ENCODE peak calls at places on chromosomes 7 and 10, in five cellular contexts. Y is fibroblast of pulmonary artery, I is AG10803, O is cardiac muscle cell, Q is PC-9. T is an unnamed sample.

GRCh38 chr10:97042081-97042480 is 143.7 kb downstream of the SLIT1 start:
- DNase-seq in Y (no peak), Q (no peak), I (no peak), O (no peak), T (no peak)

GRCh38 chr10:100186253-100186780 is 488 bp upstream of the ERLIN1 start:
- DNase-seq in O (peak), Y (peak), Q (no peak), I (peak), T (no peak)

GRCh38 chr7:15015545-15016314 is 113.2 kb upstream of the DGKB start:
- DNase-seq in Y (peak), Q (peak), I (peak), O (peak), T (peak)

GRCh38 chr7:69781412-69781846 is 183.2 kb downstream of the AUTS2 start:
- DNase-seq in O (no peak), Q (no peak), I (peak), Y (peak), T (peak)

GRCh38 chr7:81299272-81299671 is 380.4 kb upstream of the SEMA3C start:
- DNase-seq in O (peak), Q (peak), I (peak), Y (peak), T (peak)

GRCh38 chr7:158442260-158442659 is 145.4 kb downstream of the PTPRN2 start:
- DNase-seq in I (no peak), O (no peak), Q (peak), Y (no peak), T (no peak)

GRCh38 chr7:11171569-11172192 is 198.0 kb downstream of the PHF14 start:
- DNase-seq in Y (no peak), O (no peak), I (no peak), Q (no peak), T (no peak)

GRCh38 chr10:78301481-78301880 is 267.8 kb downstream of the RPS24 start:
- DNase-seq in I (no peak), Y (no peak), O (no peak), Q (no peak), T (no peak)

GRCh38 chr10:7649673-7650330 is 17.0 kb downstream of the ITIH5 start:
- DNase-seq in I (peak), Q (no peak), O (no peak), Y (no peak), T (no peak)

GRCh38 chr7:148687555-148687954 is 11.1 kb upstream of the CUL1 start:
- DNase-seq in O (no peak), I (no peak), Q (no peak), Y (peak), T (peak)

GRCh38 chr10:6195376-6195775 is 7.4 kb upstream of the PFKFB3 start:
- DNase-seq in I (peak), Q (no peak), O (no peak), Y (peak), T (peak)

GRCh38 chr10:96789571-96790108 is 42.5 kb upstream of the LCOR start:
- DNase-seq in O (no peak), Q (no peak), I (no peak), Y (no peak), T (peak)

GRCh38 chr10:36021096-36021495 is 379.0 kb upstream of the FZD8 start:
- DNase-seq in I (no peak), O (no peak), Y (no peak), Q (no peak), T (no peak)

GRCh38 chr10:77746313-77746712 is 108.7 kb upstream of the KCNMA1 start:
- DNase-seq in I (peak), O (no peak), Q (no peak), Y (peak), T (peak)

GRCh38 chr7:116177009-116177408 is 33.3 kb upstream of the TES start:
- DNase-seq in O (no peak), I (peak), Y (peak), Q (peak), T (peak)

GRCh38 chr7:7576344-7576743 is 9.7 kb downstream of the MIOS start:
- DNase-seq in Q (no peak), I (no peak), Y (no peak), O (no peak), T (no peak)

GRCh38 chr7:87110778-87111177 is 41.5 kb upstream of the DMTF1 start:
- DNase-seq in O (no peak), Y (peak), Q (peak), I (no peak), T (peak)

GRCh38 chr10:89373916-89374711 is 3.7 kb upstream of the IFIT1B start:
- DNase-seq in Y (peak), I (peak), Q (peak), O (no peak), T (peak)

GRCh38 chr7:87886875-87887274 is 10.6 kb downstream of the DBF4 start:
- DNase-seq in O (peak), I (peak), Q (peak), Y (peak), T (peak)

GRCh38 chr10:132446661-132447445 is 49.9 kb downstream of the PWWP2B start:
- DNase-seq in Y (peak), O (peak), Q (peak), I (peak), T (no peak)

GRCh38 chr10:110076559-110077318 is 69.0 kb downstream of the ADD3 start:
- DNase-seq in O (no peak), I (peak), Q (peak), Y (peak), T (peak)

GRCh38 chr10:51156913-51157312 is 82.6 kb downstream of the PRKG1 start:
- DNase-seq in Q (no peak), I (peak), O (no peak), Y (peak), T (peak)

GRCh38 chr10:76550806-76551205 is 1086.8 kb downstream of the KCNMA1 start:
- DNase-seq in Y (peak), Q (no peak), O (peak), I (peak), T (peak)

GRCh38 chr10:31590023-31590800 is 271.2 kb downstream of the ZEB1 start:
- DNase-seq in Y (peak), O (no peak), Q (no peak), I (peak), T (no peak)

GRCh38 chr7:68146970-68147369 is 1150.3 kb downstream of the TYW1 start:
- DNase-seq in I (no peak), O (no peak), Y (no peak), Q (no peak), T (no peak)

GRCh38 chr7:36775673-36776072 is 51.4 kb upstream of the AOAH start:
- DNase-seq in I (no peak), O (no peak), Y (no peak), Q (peak), T (no peak)

GRCh38 chr10:57015187-57015586 is 654.1 kb upstream of the ZWINT start:
- DNase-seq in O (no peak), I (no peak), Y (no peak), Q (no peak), T (no peak)

GRCh38 chr7:25117226-25118047 is 7.6 kb downstream of the CYCS start:
- DNase-seq in Q (no peak), Y (no peak), I (no peak), O (no peak), T (no peak)

GRCh38 chr10:100743626-100744135 is 1.7 kb upstream of the PAX2 start:
- DNase-seq in O (peak), Y (peak), I (peak), Q (no peak), T (no peak)

GRCh38 chr10:120085386-120085785 is 192.9 kb downstream of the SEC23IP start:
- DNase-seq in Q (no peak), Y (no peak), O (no peak), I (no peak), T (no peak)

GRCh38 chr7:16367115-16367514 is 54.2 kb downstream of the CRPPA start:
- DNase-seq in I (no peak), Q (no peak), O (no peak), Y (no peak), T (no peak)

GRCh38 chr10:69499726-69500689 is 48.7 kb downstream of the TSPAN15 start:
- DNase-seq in O (no peak), Y (no peak), I (no peak), Q (no peak), T (no peak)

GRCh38 chr10:60728056-60728455 is 50.2 kb upstream of the CDK1 start:
- DNase-seq in Y (no peak), O (no peak), Q (no peak), I (no peak), T (no peak)

GRCh38 chr7:116610721-116611120 is 61.3 kb upstream of the MET start:
- DNase-seq in I (no peak), Y (no peak), Q (no peak), O (no peak), T (no peak)

GRCh38 chr10:103890194-103890658 is 27.8 kb downstream of the STN1 start:
- DNase-seq in Y (peak), O (no peak), I (no peak), Q (peak), T (no peak)

GRCh38 chr10:79220296-79220695 is 127.0 kb upstream of the PPIF start:
- DNase-seq in Q (no peak), Y (no peak), O (peak), I (no peak), T (no peak)

GRCh38 chr10:29728541-29729049 is 93.8 kb upstream of the SVIL start:
- DNase-seq in Y (no peak), O (peak), I (no peak), Q (no peak), T (no peak)
- H3K4me3 ChIP-seq in Y (no peak), O (no peak), I (no peak), Q (no peak), T (no peak)

GRCh38 chr7:98619450-98620321 is 2.6 kb downstream of the NPTX2 start:
- DNase-seq in I (peak), Y (peak), Q (no peak), O (no peak), T (peak)

GRCh38 chr7:98616381-98617050 is 569 bp upstream of the NPTX2 start:
- DNase-seq in O (no peak), Y (no peak), Q (no peak), I (no peak), T (no peak)

GRCh38 chr7:98617960-98618418 is 904 bp downstream of the NPTX2 start:
- DNase-seq in Q (no peak), Y (no peak), I (no peak), O (no peak), T (no peak)

GRCh38 chr7:98618786-98619185 is 1.7 kb downstream of the NPTX2 start:
- DNase-seq in Q (no peak), I (peak), O (no peak), Y (no peak), T (no peak)

DNA sequence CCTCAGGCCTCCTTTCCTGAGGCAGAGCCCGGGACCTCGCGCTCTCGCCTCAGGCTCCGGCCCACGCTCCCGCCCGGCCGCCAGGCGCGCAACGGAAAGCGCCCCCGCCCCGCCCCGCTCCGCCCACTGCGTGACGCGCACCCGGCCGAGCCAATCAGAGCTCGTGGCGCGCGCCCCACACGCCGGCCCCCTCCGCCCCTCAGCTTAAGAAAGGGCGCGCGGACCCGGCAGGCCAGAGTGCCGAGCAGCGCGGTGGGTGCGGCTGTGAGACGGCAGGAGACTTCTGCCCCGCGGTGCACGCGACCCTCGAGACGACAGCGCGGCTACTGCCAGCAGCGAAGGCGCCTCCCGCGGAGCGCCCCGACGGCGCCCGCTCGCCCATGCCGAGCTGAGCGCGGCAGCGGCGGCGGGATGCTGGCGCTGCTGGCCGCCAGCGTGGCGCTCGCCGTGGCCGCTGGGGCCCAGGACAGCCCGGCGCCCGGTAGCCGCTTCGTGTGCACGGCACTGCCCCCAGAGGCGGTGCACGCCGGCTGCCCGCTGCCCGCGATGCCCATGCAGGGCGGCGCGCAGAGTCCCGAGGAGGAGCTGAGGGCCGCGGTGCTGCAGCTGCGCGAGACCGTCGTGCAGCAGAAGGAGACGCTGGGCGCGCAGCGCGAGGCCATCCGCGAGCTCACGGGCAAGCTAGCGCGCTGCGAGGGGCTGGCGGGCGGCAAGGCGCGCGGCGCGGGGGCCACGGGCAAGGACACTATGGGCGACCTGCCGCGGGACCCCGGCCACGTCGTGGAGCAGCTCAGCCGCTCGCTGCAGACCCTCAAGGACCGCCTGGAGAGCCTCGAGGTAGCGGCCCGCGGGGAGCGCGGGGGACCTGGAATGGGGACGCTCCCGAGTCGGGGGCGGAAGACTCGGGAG is at the start of gene NPTX2:
- DNase-seq in O (peak), Y (peak), Q (no peak), I (peak), T (no peak)
- TF ChIP-seq CTCF in O (no peak), Y (no peak), Q (no peak), I (no peak), T (no peak)

GRCh38 chr10:15651175-15651574 is 68.5 kb downstream of the ITGA8 start:
- DNase-seq in O (no peak), I (no peak), Q (no peak), Y (no peak), T (no peak)
- H3K4me3 ChIP-seq in O (no peak), I (no peak), Q (no peak), Y (no peak), T (no peak)

GRCh38 chr7:28157826-28158416 is 22.7 kb downstream of the JAZF1 start:
- DNase-seq in O (no peak), I (no peak), Y (peak), Q (no peak), T (no peak)
- TF ChIP-seq CTCF in O (no peak), I (no peak), Y (peak), Q (no peak), T (no peak)

GRCh38 chr7:76267107-76267834 is 35.2 kb upstream of the HSPB1 start:
- DNase-seq in O (peak), I (no peak), Y (no peak), Q (no peak), T (no peak)
- H3K4me3 ChIP-seq in O (peak), I (no peak), Y (peak), Q (no peak), T (no peak)

DNA sequence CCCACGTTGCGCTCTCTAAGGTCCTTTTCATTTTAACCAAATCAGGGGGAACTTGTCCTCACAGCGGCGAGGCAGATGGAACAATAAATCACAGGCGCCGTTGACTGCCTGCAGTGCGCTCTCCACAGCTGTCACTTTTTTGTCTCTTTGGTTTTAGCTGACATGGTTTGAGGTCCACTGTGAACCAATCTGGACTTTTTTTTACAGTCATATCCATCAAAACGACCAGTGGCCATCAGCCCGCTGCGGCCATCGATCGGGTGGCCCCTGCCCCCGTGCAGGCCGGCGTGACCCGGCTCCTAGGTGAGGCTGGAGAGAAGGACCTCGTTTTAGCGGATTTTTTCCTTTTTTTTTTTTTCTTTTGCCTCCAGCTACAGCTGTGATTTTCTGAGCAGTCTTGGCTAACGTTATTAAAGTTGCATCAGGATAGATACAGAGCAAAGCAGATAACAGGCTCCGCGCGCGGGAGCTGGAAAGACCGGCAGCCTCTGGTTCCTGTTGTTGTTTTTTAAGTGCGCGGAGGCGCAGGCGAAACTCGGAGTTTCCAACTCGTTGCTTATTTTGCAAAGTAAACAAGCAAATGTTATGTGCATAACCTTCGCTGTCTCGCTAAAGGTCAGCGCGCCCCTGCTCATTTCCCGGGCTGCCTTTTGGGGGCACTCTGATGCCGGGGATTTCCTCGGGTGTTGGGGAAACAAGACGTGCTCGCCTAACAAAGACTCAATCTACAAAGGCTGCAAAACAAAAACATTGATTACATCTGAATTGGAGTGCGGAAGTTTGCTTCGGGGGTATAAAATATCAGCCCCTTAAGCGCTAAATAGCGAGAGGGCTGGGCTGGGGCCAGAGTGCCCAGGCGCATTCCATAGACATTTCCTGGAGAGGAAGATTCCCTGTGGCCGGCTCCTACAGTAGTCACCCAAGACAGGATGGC is 414.9 kb upstream of the MKI67 start:
- DNase-seq in Q (no peak), Y (no peak), I (no peak), O (peak), T (no peak)
- TF ChIP-seq CTCF in Q (no peak), Y (no peak), I (no peak), O (peak), T (no peak)

DNA sequence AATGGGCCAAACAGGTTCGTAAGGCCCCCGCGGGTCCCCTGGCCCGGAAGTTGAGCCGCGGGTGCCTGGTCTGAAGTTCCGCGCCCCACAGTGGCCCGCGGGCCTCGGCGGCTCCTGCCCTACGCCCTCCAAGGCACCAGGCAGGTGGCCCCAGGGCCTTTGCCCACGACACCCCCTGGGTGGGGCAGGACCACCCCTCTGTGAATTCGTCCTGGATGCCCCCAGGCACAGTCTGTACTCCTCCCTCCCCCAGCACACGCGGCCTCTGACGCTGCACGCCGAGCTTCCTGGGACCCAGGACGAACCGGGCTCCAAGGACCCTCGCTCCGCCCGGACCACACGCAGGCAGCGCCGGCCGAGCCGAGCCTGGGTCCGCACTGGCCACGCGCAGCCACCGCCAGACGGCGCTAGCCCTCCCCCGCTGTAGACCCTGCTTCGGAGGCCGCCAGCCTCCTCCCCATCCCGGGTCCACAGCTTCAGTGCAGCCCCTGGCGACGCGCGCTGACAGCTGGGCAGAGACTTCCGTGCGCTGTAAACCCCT is 810 bp upstream of the TCERG1L start:
- DNase-seq in O (peak), I (no peak), Q (no peak), Y (no peak), T (no peak)
- H3K4me3 ChIP-seq in O (peak), I (no peak), Q (no peak), Y (no peak), T (no peak)

GRCh38 chr10:4984971-4985594 is 18.6 kb downstream of the AKR1C2 start:
- DNase-seq in Q (peak), I (peak), O (peak), Y (peak), T (no peak)
- TF ChIP-seq CTCF in Q (no peak), I (peak), O (no peak), Y (no peak), T (no peak)

DNA sequence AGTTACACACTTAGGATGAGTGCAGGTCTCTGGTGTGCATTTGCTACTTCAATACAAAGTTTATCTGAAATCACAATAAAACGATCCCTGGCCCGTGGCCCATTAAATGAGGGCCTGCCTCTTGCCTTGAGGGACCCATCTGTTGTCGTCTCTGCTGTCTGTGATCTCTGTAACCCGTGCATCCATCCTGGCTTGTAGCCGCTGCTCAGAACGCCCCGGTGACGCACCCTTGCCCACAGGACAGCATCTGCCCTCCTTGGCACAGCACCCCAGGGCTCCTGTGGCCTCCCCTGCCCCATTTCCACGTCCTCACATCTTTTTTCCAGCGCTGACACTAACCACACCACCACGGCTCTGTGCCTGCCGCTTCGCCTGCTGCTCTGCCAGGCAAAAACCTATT is 16.7 kb downstream of the CARD11 start:
- DNase-seq in Y (no peak), I (no peak), O (no peak), Q (no peak), T (no peak)
- H3K4me3 ChIP-seq in Y (no peak), I (no peak), O (no peak), Q (no peak), T (no peak)